ENCODE peak calls at places on chromosomes 4 and X, in nine cellular contexts. P is memory B cell; U is cardiac fibroblast; Q is CD8-positive, alpha-beta memory T cell; R is NCI-H1417; A is breast epithelium; G is fibroblast of the aortic adventitia; C is RPMI8226; S is mucosa of descending colon. L is an unnamed sample.
A peak's percentile ranks its signal among the peaks of the same experiment; 100 is the strongest.

GRCh38 chr4:932713-933070 is 432 bp downstream of the TMEM175 start:
- DNase-seq in P (no peak), U (no peak), Q (no peak), R (no peak), A (no peak), G (no peak), C (peak; percentile 11), S (no peak), L (peak; percentile 62)

GRCh38 chr4:155854597-155855226 is 11.4 kb downstream of the ASIC5 start:
- DNase-seq in P (no peak), U (peak; percentile 18), Q (no peak), R (no peak), A (no peak), G (peak; percentile 30), C (peak; percentile 12), S (no peak), L (no peak)

GRCh38 chr4:105350859-105351494 is 122.9 kb downstream of the PPA2 start:
- DNase-seq in P (no peak), U (peak; percentile 54), Q (no peak), R (peak; percentile 43), A (no peak), G (peak; percentile 68), C (peak; percentile 31), S (no peak), L (no peak)

GRCh38 chrX:70062076-70062475 is at the start of gene OTUD6A:
- DNase-seq in P (no peak), U (no peak), Q (no peak), R (no peak), A (no peak), G (no peak), C (no peak), S (no peak), L (no peak)

GRCh38 chr4:8710946-8711345 is 118.4 kb downstream of the CPZ start:
- DNase-seq in P (no peak), U (no peak), Q (no peak), R (no peak), A (no peak), G (no peak), C (no peak), S (no peak), L (peak; percentile 32)

GRCh38 chr4:109977854-109978501 is 65.3 kb downstream of the EGF start:
- DNase-seq in P (no peak), U (peak; percentile 65), Q (no peak), R (no peak), A (no peak), G (peak; percentile 68), C (peak; percentile 18), S (peak; percentile 45), L (no peak)

GRCh38 chr4:2930821-2931764 is 32.1 kb downstream of the NOP14 start:
- DNase-seq in P (no peak), U (no peak), Q (peak; percentile 49), R (no peak), A (peak; percentile 73), G (no peak), C (no peak), S (peak; percentile 40), L (peak; percentile 78)

GRCh38 chr4:38005637-38006036 is 45.4 kb downstream of the PTTG2 start:
- DNase-seq in P (no peak), U (no peak), Q (no peak), R (no peak), A (no peak), G (no peak), C (no peak), S (no peak), L (no peak)

GRCh38 chr4:159787901-159788300 is 685.0 kb downstream of the RAPGEF2 start:
- DNase-seq in P (no peak), U (no peak), Q (no peak), R (no peak), A (no peak), G (no peak), C (no peak), S (no peak), L (no peak)

GRCh38 chrX:38172596-38172995 is 48.1 kb downstream of the SRPX start:
- DNase-seq in P (no peak), U (no peak), Q (no peak), R (no peak), A (no peak), G (no peak), C (no peak), S (no peak), L (no peak)

GRCh38 chr4:11824557-11824956 is 395.9 kb upstream of the HS3ST1 start:
- DNase-seq in P (no peak), U (no peak), Q (no peak), R (no peak), A (no peak), G (no peak), C (no peak), S (no peak), L (no peak)

GRCh38 chrX:150508461-150509367 is 59.7 kb upstream of the MTM1 start:
- DNase-seq in P (no peak), U (peak; percentile 69), Q (no peak), R (no peak), A (peak; percentile 23), G (peak; percentile 67), C (no peak), S (peak; percentile 12), L (no peak)

GRCh38 chrX:129556806-129557315 is 16.8 kb downstream of the OCRL start:
- DNase-seq in P (no peak), U (no peak), Q (no peak), R (no peak), A (no peak), G (no peak), C (no peak), S (no peak), L (no peak)

GRCh38 chrX:1554469-1555210 is 17.7 kb upstream of the P2RY8 start:
- DNase-seq in P (peak; percentile 53), U (no peak), Q (peak; percentile 78), R (no peak), A (no peak), G (no peak), C (peak; percentile 76), S (no peak), L (no peak)

GRCh38 chr4:1658146-1658545 is 26.0 kb downstream of the FAM53A start:
- DNase-seq in P (no peak), U (no peak), Q (no peak), R (no peak), A (no peak), G (no peak), C (no peak), S (no peak), L (no peak)

GRCh38 chr4:165765053-165765452 is 108.0 kb upstream of the TLL1 start:
- DNase-seq in P (no peak), U (no peak), Q (no peak), R (no peak), A (no peak), G (no peak), C (no peak), S (no peak), L (no peak)

GRCh38 chrX:153981771-153982533 is 9.4 kb downstream of the TMEM187 start:
- DNase-seq in P (no peak), U (no peak), Q (peak; percentile 64), R (no peak), A (no peak), G (no peak), C (no peak), S (peak; percentile 27), L (no peak)

GRCh38 chr4:113173865-113174264 is 124.4 kb downstream of the ANK2 start:
- DNase-seq in P (no peak), U (no peak), Q (no peak), R (no peak), A (no peak), G (no peak), C (no peak), S (no peak), L (no peak)

GRCh38 chrX:19613645-19614323 is 98.5 kb upstream of the MAP3K15 start:
- DNase-seq in P (no peak), U (no peak), Q (no peak), R (peak; percentile 75), A (no peak), G (no peak), C (no peak), S (peak; percentile 38), L (no peak)

GRCh38 chr4:3533421-3533820 is 1.2 kb upstream of the LRPAP1 start:
- DNase-seq in P (no peak), U (no peak), Q (no peak), R (no peak), A (no peak), G (no peak), C (no peak), S (no peak), L (peak; percentile 20)

GRCh38 chr4:40832175-40832574 is 82.4 kb downstream of the NSUN7 start:
- DNase-seq in P (no peak), U (no peak), Q (no peak), R (no peak), A (no peak), G (no peak), C (no peak), S (no peak), L (no peak)

GRCh38 chrX:12237771-12238170 is 99.5 kb downstream of the FRMPD4 start:
- DNase-seq in P (no peak), U (no peak), Q (no peak), R (no peak), A (no peak), G (no peak), C (no peak), S (no peak), L (no peak)

GRCh38 chr4:2598661-2599654 is 62.5 kb downstream of the FAM193A start:
- DNase-seq in P (peak; percentile 50), U (peak; percentile 15), Q (no peak), R (no peak), A (no peak), G (no peak), C (peak; percentile 73), S (peak; percentile 9), L (no peak)

GRCh38 chr4:153081181-153081580 is 123.1 kb upstream of the TRIM2 start:
- DNase-seq in P (no peak), U (no peak), Q (no peak), R (no peak), A (no peak), G (no peak), C (no peak), S (no peak), L (no peak)

GRCh38 chr4:134470544-134470943 is 269.0 kb upstream of the PABPC4L start:
- DNase-seq in P (no peak), U (peak; percentile 3), Q (no peak), R (no peak), A (no peak), G (no peak), C (peak; percentile 3), S (peak; percentile 62), L (no peak)

GRCh38 chr4:161010227-161010626 is 1153.6 kb downstream of the FSTL5 start:
- DNase-seq in P (no peak), U (no peak), Q (no peak), R (no peak), A (no peak), G (no peak), C (no peak), S (no peak), L (no peak)

GRCh38 chr4:135192746-135193535 is 991.4 kb upstream of the PABPC4L start:
- DNase-seq in P (no peak), U (no peak), Q (no peak), R (no peak), A (no peak), G (no peak), C (no peak), S (no peak), L (no peak)

GRCh38 chr4:84215218-84215617 is 283.9 kb downstream of the NKX6-1 start:
- DNase-seq in P (no peak), U (no peak), Q (no peak), R (no peak), A (no peak), G (no peak), C (no peak), S (no peak), L (no peak)

L was measured in kidney.